ENCODE peak calls at places on chromosomes 11 and 22, in seven cellular contexts. P is heart left ventricle; R is GM23338; E is naive thymus-derived CD4-positive, alpha-beta T cell; C is left ventricle myocardium inferior; T is NT2/D1; K is cardiac muscle cell. X is an unnamed sample.

GRCh38 chr11:63906585-63906984 is 10.4 kb downstream of the RCOR2 start:
- DNase-seq in R (peak; percentile 70), P (no peak), C (no peak), E (peak; percentile 38), T (no peak), K (no peak), X (peak; percentile 45)

GRCh38 chr11:74090701-74091100 is 80.1 kb downstream of the C2CD3 start:
- DNase-seq in P (no peak), C (no peak), K (no peak), R (no peak), E (no peak), T (no peak), X (no peak)

GRCh38 chr11:118841469-118842222 is 42.0 kb upstream of the CXCR5 start:
- DNase-seq in R (no peak), E (no peak), C (no peak), K (no peak), P (no peak), T (no peak), X (no peak)

GRCh38 chr11:124892131-124892530 is 5.5 kb downstream of the ROBO4 start:
- DNase-seq in R (no peak), C (no peak), P (no peak), T (no peak), K (no peak), E (no peak), X (no peak)

GRCh38 chr11:76371170-76371569 is 9.8 kb downstream of the THAP12 start:
- DNase-seq in E (no peak), C (no peak), P (no peak), T (no peak), K (no peak), R (no peak), X (no peak)

GRCh38 chr11:64776875-64777274 is 1.5 kb downstream of the SF1 start:
- DNase-seq in K (no peak), T (no peak), P (no peak), C (no peak), E (no peak), R (no peak), X (no peak)

GRCh38 chr22:27046603-27047002 is 389.2 kb downstream of the MIAT start:
- DNase-seq in K (no peak), P (no peak), E (no peak), C (no peak), T (no peak), R (no peak), X (no peak)

GRCh38 chr11:34145073-34145472 is 39.6 kb downstream of the NAT10 start:
- DNase-seq in C (no peak), R (no peak), E (no peak), P (no peak), K (peak; percentile 20), T (no peak), X (no peak)

GRCh38 chr11:40508307-40508706 is 951.1 kb downstream of the LRRC4C start:
- DNase-seq in K (no peak), P (no peak), E (no peak), T (no peak), C (no peak), R (no peak), X (no peak)

GRCh38 chr11:61357233-61357893 is 4.3 kb downstream of the CYB561A3 start:
- DNase-seq in R (no peak), P (no peak), C (no peak), E (no peak), K (no peak), T (no peak), X (no peak)

GRCh38 chr22:21713428-21714058 is 22.1 kb downstream of the YPEL1 start:
- DNase-seq in C (no peak), K (no peak), T (no peak), E (no peak), P (no peak), R (no peak), X (no peak)

GRCh38 chr22:21714059-21714770 is 21.4 kb downstream of the YPEL1 start:
- DNase-seq in E (no peak), K (no peak), P (no peak), T (no peak), C (no peak), R (no peak), X (no peak)

GRCh38 chr22:21714784-21715183 is 20.8 kb downstream of the YPEL1 start:
- DNase-seq in E (no peak), P (no peak), T (no peak), K (no peak), C (no peak), R (no peak), X (no peak)

GRCh38 chr22:21719024-21719423 is 16.6 kb downstream of the YPEL1 start:
- DNase-seq in C (no peak), P (no peak), T (no peak), E (no peak), K (no peak), R (no peak), X (no peak)

GRCh38 chr22:21718492-21718891 is 17.1 kb downstream of the YPEL1 start:
- DNase-seq in T (no peak), C (no peak), K (no peak), E (no peak), P (no peak), R (no peak), X (no peak)
- H3K27me3 ChIP-seq in T (no peaks in the 10 kb centered on the region), C (no peaks in the 10 kb centered on the region), K (no peaks in the 10 kb centered on the region), E (no peaks in the 10 kb centered on the region), P (no peaks in the 10 kb centered on the region), R (no peaks in the 10 kb centered on the region), X (no peaks in the 10 kb centered on the region)

GRCh38 chr11:123681007-123681406 is 26.6 kb upstream of the SCN3B start:
- DNase-seq in C (no peak), P (no peak), E (peak; percentile 79), T (no peak), K (no peak), R (no peak), X (no peak)

GRCh38 chr11:123682976-123683375 is 28.6 kb upstream of the SCN3B start:
- DNase-seq in E (no peak), T (no peak), P (no peak), K (no peak), C (no peak), R (no peak), X (no peak)

GRCh38 chr11:123677510-123677909 is 23.1 kb upstream of the SCN3B start:
- DNase-seq in P (no peak), T (no peak), E (no peak), K (no peak), C (no peak), R (no peak), X (no peak)

GRCh38 chr11:123674297-123674696 is 19.9 kb upstream of the SCN3B start:
- DNase-seq in P (no peak), R (no peak), C (no peak), K (no peak), T (no peak), E (no peak), X (no peak)

GRCh38 chr11:123678246-123678645 is 23.8 kb upstream of the SCN3B start:
- DNase-seq in E (no peak), T (no peak), C (no peak), P (no peak), K (no peak), R (no peak), X (no peak)
- H3K4me1 ChIP-seq in E (no peaks in the 10 kb centered on the region), T (no peaks in the 10 kb centered on the region), C (no peaks in the 10 kb centered on the region), P (no peaks in the 10 kb centered on the region), K (no peaks in the 10 kb centered on the region), R (no peaks in the 10 kb centered on the region), X (no peaks in the 10 kb centered on the region)

GRCh38 chr11:134474070-134474860 is 62.2 kb upstream of the B3GAT1 start:
- DNase-seq in C (no peak), E (no peak), P (no peak), K (no peak), R (no peak), T (no peak), X (no peak)

GRCh38 chr11:134470238-134470637 is 58.2 kb upstream of the B3GAT1 start:
- DNase-seq in K (no peak), R (no peak), P (no peak), E (no peak), C (no peak), T (no peak), X (no peak)

GRCh38 chr11:134471341-134472187 is 59.5 kb upstream of the B3GAT1 start:
- DNase-seq in C (no peak), R (no peak), E (no peak), T (no peak), P (no peak), K (no peak), X (no peak)

GRCh38 chr11:134469627-134470026 is 57.6 kb upstream of the B3GAT1 start:
- DNase-seq in P (no peak), C (no peak), T (no peak), R (peak; percentile 47), K (no peak), E (no peak), X (no peak)

GRCh38 chr11:134472188-134472455 is 60.1 kb upstream of the B3GAT1 start:
- DNase-seq in K (no peak), P (no peak), E (no peak), R (no peak), C (no peak), T (no peak), X (no peak)
- H3K27me3 ChIP-seq in K (peaks cover 7% of the 10 kb centered on the region), P (peaks cover 4% of the 10 kb centered on the region), E (no peaks in the 10 kb centered on the region), R (no peaks in the 10 kb centered on the region), C (peaks cover 91% of the 10 kb centered on the region), T (peaks cover 4% of the 10 kb centered on the region), X (peaks cover 27% of the 10 kb centered on the region)

GRCh38 chr11:830295-831131 is 2.2 kb upstream of the CD151 start:
- DNase-seq in C (peak; percentile 83), K (peak; percentile 90), P (peak; percentile 85), E (no peak), T (no peak), R (peak; percentile 95), X (peak; percentile 86)

GRCh38 chr11:829946-830294 is 2.2 kb downstream of the CRACR2B start:
- DNase-seq in E (no peak), R (peak; percentile 77), P (no peak), T (no peak), C (no peak), K (no peak), X (no peak)

GRCh38 chr11:828501-829115 is 889 bp downstream of the CRACR2B start:
- DNase-seq in T (no peak), K (no peak), P (no peak), C (no peak), E (no peak), R (no peak), X (no peak)

GRCh38 chr11:827861-828167 is at the start of gene CRACR2B:
- DNase-seq in R (no peak), K (no peak), E (no peak), T (no peak), C (no peak), P (no peak), X (no peak)

DNA sequence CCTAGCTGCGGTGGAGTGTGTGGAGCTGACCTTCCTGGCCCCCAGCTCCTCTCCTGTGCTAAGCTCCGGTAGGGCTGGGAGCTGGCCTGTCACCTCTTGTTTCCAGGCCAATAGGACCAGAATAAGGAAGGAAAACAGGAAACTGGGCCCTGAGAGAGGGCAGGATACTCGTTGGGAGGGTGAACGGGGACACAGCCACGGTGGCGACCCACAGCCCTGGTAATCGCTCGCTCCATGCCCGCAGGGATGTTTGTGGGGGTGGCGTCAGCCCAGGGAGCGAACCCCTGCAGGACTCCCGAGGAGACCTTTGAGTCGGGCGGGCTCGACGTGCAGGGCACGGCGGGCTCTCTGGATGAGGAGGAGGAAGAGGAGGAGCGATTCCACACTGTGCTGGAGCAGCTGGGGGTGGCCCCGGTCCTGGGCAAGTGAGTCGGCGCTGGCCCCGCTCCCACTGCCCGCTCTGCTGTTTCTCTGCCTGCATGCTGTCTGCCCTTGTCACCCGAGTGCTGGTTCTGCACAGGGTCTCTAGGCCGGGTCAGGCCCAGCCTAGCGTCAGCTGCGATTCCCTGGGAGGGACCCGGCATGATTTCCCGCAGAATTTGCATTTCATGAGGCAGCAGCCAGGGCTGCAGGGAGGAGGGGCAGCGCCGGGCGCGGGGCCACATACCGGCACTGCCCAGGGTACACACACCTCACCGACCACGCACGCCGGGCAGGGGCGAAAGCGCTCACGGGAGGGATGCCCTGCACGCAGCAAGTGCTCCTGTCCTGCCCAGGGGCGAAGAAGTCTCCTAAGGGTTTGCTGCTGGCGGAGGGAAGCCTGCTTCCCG is 1.6 kb downstream of the CRACR2B start:
- DNase-seq in P (peak; percentile 60), E (no peak), C (peak; percentile 56), R (peak; percentile 64), K (no peak), T (no peak), X (no peak)
- H3K4me1 ChIP-seq in P (peaks cover 69% of the 10 kb centered on the region), E (peaks cover 16% of the 10 kb centered on the region), C (peaks cover 89% of the 10 kb centered on the region), R (peaks cover 34% of the 10 kb centered on the region), K (peaks cover 34% of the 10 kb centered on the region), T (peaks cover 40% of the 10 kb centered on the region), X (peaks cover 43% of the 10 kb centered on the region)

X was measured in HAP-1.